ENCODE peak calls at places on chromosome 14, in six cellular contexts. F is IMR-90, E is A549, D is H1, S is stomach, K is gastrocnemius medialis. J is an unnamed sample.

GRCh38 chr14:71883094-71883493 is 49.1 kb upstream of the RGS6 start:
- DNase-seq in F (no peak), K (no peak), E (no peak), D (no peak), S (no peak), J (no peak)

GRCh38 chr14:61475316-61475715 is 153.9 kb downstream of the PRKCH start:
- DNase-seq in F (peak; percentile 84), S (no peak), D (no peak), E (peak; percentile 80), K (no peak), J (no peak)

GRCh38 chr14:52706286-52706685 is 714 bp upstream of the PSMC6 start:
- DNase-seq in F (peak; percentile 10), S (no peak), E (peak; percentile 20), D (no peak), K (no peak), J (no peak)

GRCh38 chr14:90846511-90846910 is 30.3 kb upstream of the TTC7B start:
- DNase-seq in E (no peak), D (no peak), K (no peak), S (no peak), F (peak; percentile 53), J (no peak)

GRCh38 chr14:55938249-55938791 is 179.9 kb upstream of the PELI2 start:
- DNase-seq in E (no peak), F (peak; percentile 19), K (no peak), S (peak; percentile 58), D (no peak), J (no peak)

GRCh38 chr14:31261859-31262739 is 54.5 kb upstream of the HECTD1 start:
- DNase-seq in S (peak; percentile 75), F (peak; percentile 63), E (peak; percentile 43), K (no peak), D (no peak), J (peak; percentile 25)

GRCh38 chr14:46672128-46672527 is 20.5 kb upstream of the RPL10L start:
- DNase-seq in E (no peak), D (no peak), S (no peak), F (no peak), K (no peak), J (no peak)

GRCh38 chr14:100345711-100346110 is 22.6 kb downstream of the SLC25A47 start:
- DNase-seq in K (no peak), F (no peak), E (no peak), S (no peak), D (no peak), J (no peak)

GRCh38 chr14:88551094-88551870 is 3.5 kb downstream of the PTPN21 start:
- DNase-seq in E (peak; percentile 91), K (peak; percentile 55), F (peak; percentile 82), S (peak; percentile 85), D (no peak), J (peak; percentile 82)

GRCh38 chr14:79253576-79253975 is 957.7 kb downstream of the DIO2 start:
- DNase-seq in F (no peak), K (no peak), D (no peak), S (no peak), E (no peak), J (no peak)

GRCh38 chr14:34781242-34781641 is 66.8 kb upstream of the CFL2 start:
- DNase-seq in E (no peak), F (peak; percentile 96), S (no peak), K (no peak), D (no peak), J (no peak)

GRCh38 chr14:103593577-103593976 is 30.8 kb downstream of the COA8 start:
- DNase-seq in D (no peak), F (no peak), K (no peak), E (no peak), S (no peak), J (no peak)

GRCh38 chr14:74395094-74395493 is 30.9 kb downstream of the SYNDIG1L start:
- DNase-seq in F (no peak), E (no peak), K (no peak), S (no peak), D (no peak), J (no peak)

GRCh38 chr14:23384364-23385080 is 7.7 kb downstream of the CMTM5 start:
- DNase-seq in D (no peak), S (no peak), K (no peak), F (no peak), E (no peak), J (no peak)

DNA sequence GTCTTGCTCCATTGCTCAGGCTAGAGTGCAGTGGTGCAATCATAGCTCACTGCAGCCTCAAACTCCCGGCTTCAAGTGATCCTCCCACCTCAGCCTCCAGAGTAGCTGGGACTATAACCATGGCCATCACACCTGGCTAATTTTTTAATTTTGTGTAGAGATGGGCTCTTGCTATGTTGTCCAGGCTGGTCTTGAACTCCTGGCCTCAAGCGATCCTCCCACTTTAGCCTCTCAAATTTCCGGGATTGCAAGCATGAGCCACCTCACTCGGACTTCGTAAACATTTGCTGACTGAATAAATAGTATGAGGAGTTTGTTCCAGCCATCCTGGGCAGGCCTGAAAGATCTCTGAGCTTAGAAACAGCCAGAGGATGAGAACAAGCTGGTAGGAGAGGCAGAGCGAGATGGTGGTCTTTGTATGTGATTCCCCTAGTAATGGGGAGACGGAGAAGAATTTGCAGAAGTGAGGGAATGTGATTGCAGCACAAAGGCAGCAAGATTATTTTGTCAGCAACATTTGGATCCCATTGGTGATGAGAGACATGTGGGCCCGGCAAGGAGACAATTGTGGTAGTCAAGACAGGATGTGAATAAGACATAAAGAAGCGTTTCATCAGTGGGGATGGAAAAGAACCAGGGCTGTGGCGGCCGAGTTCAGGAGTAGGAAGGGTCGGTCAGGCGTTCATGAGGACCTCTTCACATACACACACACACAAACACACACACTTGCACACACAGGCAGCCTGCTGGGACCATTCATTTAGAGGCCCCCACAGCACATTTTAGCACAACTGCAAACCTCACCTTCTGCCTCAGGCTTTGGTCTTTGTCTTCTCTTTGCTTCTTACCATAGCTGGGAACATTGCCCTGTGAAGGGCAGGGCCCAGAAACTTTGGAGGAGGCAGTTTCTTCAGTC is 155.5 kb downstream of the ZFP36L1 start:
- DNase-seq in F (peak; percentile 58), S (no peak), D (no peak), K (no peak), E (no peak), J (no peak)
- TF ChIP-seq POLR2A in F (no peak), S (no peak), D (no peak), K (no peak), E (no peak), J (no peak)

GRCh38 chr14:63493246-63493645 is 49.9 kb downstream of the PPP2R5E start:
- DNase-seq in S (no peak), D (no peak), E (peak; percentile 72), F (peak; percentile 33), K (no peak), J (no peak)
- TF ChIP-seq CTCF in S (no peak), D (peak; percentile 15), E (peak; percentile 26), F (no peak), K (no peak), J (no peak)

GRCh38 chr14:104624939-104625338 is 20.4 kb upstream of the TMEM179 start:
- DNase-seq in S (no peak), F (no peak), K (no peak), E (no peak), D (no peak), J (no peak)
- TF ChIP-seq POLR2A in S (no peak), F (no peak), K (no peak), E (no peak), D (no peak), J (no peak)

DNA sequence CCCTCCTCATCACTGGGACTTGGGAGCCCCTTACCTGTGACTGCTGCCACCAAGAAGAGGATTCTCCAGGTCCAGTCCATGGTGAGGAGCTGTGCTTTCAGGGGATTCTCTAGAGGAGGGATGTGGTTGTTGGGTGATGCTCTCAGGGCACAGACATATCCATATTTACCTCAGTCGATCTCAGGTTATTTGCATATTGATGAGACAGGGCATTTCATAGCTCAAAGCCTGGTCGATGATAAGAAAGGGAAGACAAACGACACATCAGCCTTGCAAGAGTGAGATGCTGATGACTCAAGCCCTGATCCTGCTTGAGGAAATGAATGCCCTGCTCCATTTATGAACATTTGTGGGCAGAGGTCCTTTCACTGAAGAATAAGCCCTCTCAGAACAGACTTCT is 981.0 kb downstream of the TMEM121 start:
- DNase-seq in S (no peak), F (no peak), K (no peak), E (no peak), D (no peak), J (no peak)
- TF ChIP-seq CTCF in S (no peak), F (no peak), K (no peak), E (no peak), D (no peak), J (no peak)

GRCh38 chr14:101964297-101965144 is at the start of gene DYNC1H1:
- DNase-seq in F (peak; percentile 94), D (peak; percentile 64), S (peak; percentile 93), E (peak; percentile 91), K (peak; percentile 82), J (peak; percentile 96)
- TF ChIP-seq POLR2A in F (peak; percentile 97), D (no peak), S (peak; percentile 60), E (peak; percentile 97), K (peak; percentile 100), J (peak; percentile 96)

J was measured in ovary.